ENCODE peak calls at places on chromosomes 7 and 10, in six cellular contexts. X is A549, U is lower lobe of right lung, Q is testis, K is hepatocyte, B is HepG2. C is an unnamed sample.

GRCh38 chr7:19982841-19983835 is 209.7 kb upstream of the TMEM196 start:
- DNase-seq in B (peak; percentile 6), Q (peak; percentile 54), K (peak; percentile 59), U (no peak), X (no peak), C (no peak)

GRCh38 chr10:12027539-12027938 is 15.1 kb downstream of the UPF2 start:
- DNase-seq in B (no peak), K (no peak), U (no peak), X (no peak), Q (no peak), C (no peak)

GRCh38 chr10:31706921-31707571 is 221.6 kb downstream of the ARHGAP12 start:
- DNase-seq in X (no peak), Q (peak; percentile 22), K (peak; percentile 26), U (peak; percentile 71), B (no peak), C (no peak)

GRCh38 chr10:103757531-103758293 is 97.7 kb downstream of the SH3PXD2A start:
- DNase-seq in B (no peak), K (peak; percentile 43), U (no peak), Q (no peak), X (peak; percentile 65), C (no peak)

GRCh38 chr10:123009105-123009805 is 449 bp downstream of the ACADSB start:
- DNase-seq in K (peak; percentile 45), Q (peak; percentile 36), B (no peak), X (peak; percentile 27), U (peak; percentile 51), C (no peak)

GRCh38 chr7:129859188-129859587 is 93.6 kb downstream of the UBE2H start:
- DNase-seq in Q (no peak), B (no peak), K (no peak), X (no peak), U (no peak), C (no peak)

GRCh38 chr10:30435068-30435422 is 1.1 kb downstream of the MAP3K8 start:
- DNase-seq in B (no peak), K (peak; percentile 62), Q (peak; percentile 54), X (no peak), U (no peak), C (no peak)

GRCh38 chr10:47458466-47459154 is 25.3 kb downstream of the ANXA8 start:
- DNase-seq in U (no peak), X (no peak), Q (no peak), B (no peak), K (peak; percentile 65), C (no peak)

DNA sequence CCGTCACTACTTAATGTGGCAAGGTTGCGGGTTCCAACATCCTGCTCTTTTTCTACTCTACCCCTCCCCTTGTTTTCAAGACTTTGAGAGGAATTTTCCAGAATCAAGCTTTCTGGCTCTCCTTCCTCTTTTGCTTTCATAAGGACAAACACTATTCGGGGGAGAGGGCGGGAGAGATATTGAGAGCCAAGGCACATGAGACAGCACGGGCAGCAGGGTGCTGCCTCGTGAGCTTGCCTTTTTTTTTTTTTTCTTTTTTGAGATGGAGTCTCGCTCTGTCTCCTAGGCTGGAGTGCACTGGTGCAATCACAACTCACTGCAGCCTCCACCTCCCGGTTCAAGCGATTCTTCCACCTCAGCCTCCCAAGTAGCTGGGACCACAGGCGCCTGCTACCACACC is 6.8 kb upstream of the PFKFB3 start:
- DNase-seq in X (no peak), B (no peak), U (no peak), K (no peak), Q (peak; percentile 64), C (no peak)
- H3K27ac ChIP-seq in X (no peak overlapping the region), B (no peak overlapping the region), U (peak overlapping the region; percentile 69), K (no peak overlapping the region), Q (peak overlapping the region; percentile 79), C (peak overlapping the region; percentile 79)

GRCh38 chr10:93461807-93462178 is 20.3 kb downstream of the MYOF start:
- DNase-seq in U (no peak), B (no peak), X (no peak), K (no peak), Q (no peak), C (no peak)

GRCh38 chr10:93462371-93462770 is 19.8 kb downstream of the MYOF start:
- DNase-seq in Q (no peak), X (no peak), B (no peak), U (no peak), K (no peak), C (no peak)

GRCh38 chr10:93461124-93461806 is 20.9 kb downstream of the MYOF start:
- DNase-seq in X (no peak), B (no peak), Q (no peak), U (no peak), K (no peak), C (no peak)

GRCh38 chr10:93463723-93464511 is 18.2 kb downstream of the MYOF start:
- DNase-seq in B (no peak), U (peak; percentile 62), K (no peak), Q (peak; percentile 42), X (no peak), C (no peak)

DNA sequence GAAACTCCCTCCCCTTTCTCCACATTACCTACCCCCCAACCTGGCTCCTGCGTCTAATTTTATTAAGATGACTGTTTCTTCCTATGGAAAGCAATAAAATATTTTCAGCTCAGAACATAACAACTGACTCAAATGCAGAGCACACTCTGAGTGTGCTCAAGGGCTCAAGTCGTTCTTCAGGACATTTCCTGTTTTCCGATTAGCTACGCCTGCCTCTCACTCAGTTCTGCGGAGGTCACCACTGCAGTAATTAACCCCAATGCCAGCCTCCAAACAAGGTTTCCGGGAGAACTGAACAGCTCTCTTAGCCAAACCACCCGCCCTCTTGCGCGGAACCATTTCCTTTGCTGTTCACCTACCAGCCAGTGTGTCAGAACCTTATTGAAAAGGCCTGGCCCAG is 19.3 kb downstream of the MYOF start:
- DNase-seq in K (no peak), B (no peak), U (peak; percentile 76), Q (no peak), X (no peak), C (no peak)
- H3K4me1 ChIP-seq in K (peaks cover 30% of the 10 kb centered on the region), B (peaks cover 15% of the 10 kb centered on the region), U (peaks cover 89% of the 10 kb centered on the region), Q (peaks cover 7% of the 10 kb centered on the region), X (peaks cover 91% of the 10 kb centered on the region), C (peaks cover 58% of the 10 kb centered on the region)

GRCh38 chr10:119521443-119522204 is 20.9 kb downstream of the RGS10 start:
- DNase-seq in Q (no peak), X (peak; percentile 61), B (peak; percentile 76), U (no peak), K (no peak), C (no peak)
- H3K27ac ChIP-seq in Q (no peak overlapping the region), X (no peak overlapping the region), B (no peak overlapping the region), U (no peak overlapping the region), K (no peak overlapping the region), C (no peak overlapping the region)

DNA sequence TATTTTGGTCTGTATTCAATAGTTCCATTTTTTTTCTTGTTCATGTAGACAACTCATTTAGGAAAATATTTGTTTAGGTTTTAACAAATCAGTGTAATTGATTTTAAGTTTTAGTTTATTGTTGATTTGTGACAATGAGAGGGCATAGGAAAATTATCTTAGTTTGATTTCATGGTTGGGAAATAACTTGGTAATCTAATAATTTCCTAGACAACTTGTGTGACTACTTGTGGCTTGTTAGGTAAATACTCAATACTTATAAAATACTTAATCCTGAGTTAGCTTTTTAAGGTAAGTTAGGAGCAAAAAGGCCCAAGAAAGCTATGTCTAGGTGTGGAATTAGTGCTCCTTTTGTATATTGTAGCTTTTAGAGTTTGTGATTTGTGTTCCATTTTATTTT is 65.4 kb downstream of the ZNRF2 start:
- DNase-seq in Q (no peak), U (no peak), B (no peak), X (no peak), K (no peak), C (no peak)
- H3K4me1 ChIP-seq in Q (no peaks in the 10 kb centered on the region), U (peaks cover 42% of the 10 kb centered on the region), B (peaks cover 13% of the 10 kb centered on the region), X (peaks cover 21% of the 10 kb centered on the region), K (no peaks in the 10 kb centered on the region), C (peaks cover 49% of the 10 kb centered on the region)

GRCh38 chr10:51117794-51118193 is 43.5 kb downstream of the PRKG1 start:
- DNase-seq in K (no peak), B (no peak), Q (no peak), U (no peak), X (no peak), C (no peak)

GRCh38 chr10:51113007-51113406 is 38.7 kb downstream of the PRKG1 start:
- DNase-seq in Q (no peak), K (no peak), B (no peak), X (no peak), U (no peak), C (no peak)

DNA sequence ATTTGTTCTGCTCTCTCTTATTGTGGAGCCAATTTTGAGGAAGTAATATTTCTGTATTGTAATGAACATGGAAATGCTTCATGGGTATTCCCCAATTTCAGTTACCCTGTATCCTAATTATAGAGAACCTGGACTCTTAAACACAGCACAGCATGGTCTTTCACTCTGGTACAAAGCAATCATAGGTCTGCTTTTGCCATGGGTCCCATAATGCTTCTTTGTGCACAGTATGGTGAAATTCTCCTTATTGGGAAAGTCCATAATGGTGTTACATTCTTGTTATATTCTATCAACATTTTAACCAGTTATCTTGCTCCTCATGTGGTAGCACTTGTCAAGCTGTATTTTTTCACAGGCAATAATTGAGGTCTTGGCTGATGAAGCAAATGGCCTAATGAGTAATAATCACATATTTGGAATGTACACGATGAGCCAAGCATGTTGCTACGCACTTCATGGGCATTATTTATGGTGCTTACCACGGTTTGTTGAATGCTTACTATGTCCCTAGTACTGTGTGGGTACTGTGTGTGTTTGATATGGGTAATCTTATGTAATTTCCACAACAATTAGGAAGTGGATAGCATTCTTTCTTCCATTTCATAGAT is 42.9 kb downstream of the PRKG1 start:
- DNase-seq in X (no peak), Q (no peak), K (no peak), U (no peak), B (no peak), C (no peak)
- H3K27ac ChIP-seq in X (no peak overlapping the region), Q (no peak overlapping the region), K (no peak overlapping the region), U (no peak overlapping the region), B (no peak overlapping the region), C (no peak overlapping the region)

GRCh38 chr7:29859089-29859488 is 52.8 kb downstream of the WIPF3 start:
- DNase-seq in B (no peak), Q (no peak), U (no peak), X (no peak), K (no peak), C (no peak)

GRCh38 chr7:29859491-29860180 is 53.3 kb downstream of the WIPF3 start:
- DNase-seq in K (no peak), X (no peak), B (no peak), Q (peak; percentile 40), U (no peak), C (no peak)

GRCh38 chr7:29854257-29854938 is 48.1 kb downstream of the WIPF3 start:
- DNase-seq in K (peak; percentile 71), U (no peak), X (no peak), Q (no peak), B (no peak), C (no peak)

GRCh38 chr7:29858080-29858951 is 52.0 kb downstream of the WIPF3 start:
- DNase-seq in X (no peak), B (no peak), K (no peak), Q (no peak), U (no peak), C (no peak)

DNA sequence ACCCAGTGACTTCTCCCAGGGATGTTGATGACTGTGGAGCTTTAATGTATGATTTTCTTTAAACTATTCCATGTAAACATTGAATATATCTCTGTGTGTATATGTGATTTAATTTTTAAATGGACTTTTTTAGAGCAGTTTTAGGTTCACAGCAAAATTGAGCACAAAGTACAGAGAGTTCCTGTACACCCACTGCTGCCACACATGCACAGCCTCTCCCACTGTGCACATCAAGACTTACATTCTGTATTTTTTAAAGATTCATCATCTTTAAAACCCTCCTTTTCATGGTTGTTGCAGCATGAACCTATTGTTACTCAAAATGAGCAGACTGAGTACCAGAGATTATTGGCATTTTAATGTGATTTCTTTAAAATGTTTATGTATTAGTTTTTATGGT is 51.3 kb downstream of the WIPF3 start:
- DNase-seq in K (no peak), B (no peak), U (no peak), Q (no peak), X (no peak), C (no peak)
- H3K4me1 ChIP-seq in K (peaks cover 47% of the 10 kb centered on the region), B (no peaks in the 10 kb centered on the region), U (peaks cover 7% of the 10 kb centered on the region), Q (peaks cover 56% of the 10 kb centered on the region), X (no peaks in the 10 kb centered on the region), C (no peaks in the 10 kb centered on the region)